ENCODE peak calls at places on chromosomes 2 and 18, in seven cellular contexts. S is GM12878, T is breast epithelium, K is body of pancreas, A is transverse colon, U is sigmoid colon, W is HCT116. P is an unnamed sample.
A peak's percentile ranks its signal among the peaks of the same experiment; 100 is the strongest.

GRCh38 chr2:42908538-42909200 is 116.3 kb upstream of the HAAO start:
- DNase-seq in S (no peak), U (no peak), A (no peak), T (no peak), K (no peak), W (no peak), P (no peak)

GRCh38 chr18:7329036-7329435 is 98.1 kb downstream of the LRRC30 start:
- DNase-seq in T (no peak), S (no peak), A (no peak), U (no peak), W (no peak), K (no peak), P (no peak)

GRCh38 chr2:100699131-100699530 is 120.8 kb upstream of the NPAS2 start:
- DNase-seq in K (no peak), W (no peak), A (no peak), T (no peak), S (no peak), U (no peak), P (no peak)

GRCh38 chr2:166092889-166093288 is 34.9 kb downstream of the SCN1A start:
- DNase-seq in K (no peak), S (no peak), T (no peak), U (no peak), A (no peak), W (no peak), P (no peak)

GRCh38 chr2:55059793-55060192 is 9.5 kb upstream of the RTN4 start:
- DNase-seq in K (no peak), S (no peak), A (no peak), U (no peak), W (no peak), T (no peak), P (no peak)

GRCh38 chr2:54088191-54088634 is 27.2 kb upstream of the ACYP2 start:
- DNase-seq in W (no peak), T (no peak), U (no peak), A (no peak), K (no peak), S (no peak), P (no peak)

GRCh38 chr2:101116348-101116747 is 34.8 kb downstream of the TBC1D8 start:
- DNase-seq in U (no peak), W (no peak), A (no peak), K (no peak), T (no peak), S (no peak), P (no peak)

GRCh38 chr2:235669269-235669831 is 175.5 kb downstream of the AGAP1 start:
- DNase-seq in S (no peak), A (peak; percentile 77), T (no peak), K (peak; percentile 44), W (peak; percentile 77), U (peak; percentile 84), P (peak; percentile 70)

GRCh38 chr2:222408684-222409083 is 15.7 kb upstream of the SGPP2 start:
- DNase-seq in S (no peak), T (no peak), K (no peak), A (no peak), W (no peak), U (no peak), P (no peak)

GRCh38 chr2:26314243-26314642 is 31.7 kb upstream of the SELENOI start:
- DNase-seq in W (no peak), A (no peak), S (no peak), T (no peak), K (no peak), U (no peak), P (no peak)

GRCh38 chr2:188391354-188391753 is 99.7 kb downstream of the GULP1 start:
- DNase-seq in K (no peak), T (no peak), A (no peak), S (no peak), U (no peak), W (no peak), P (no peak)

GRCh38 chr2:192267484-192267883 is 72.8 kb upstream of the TMEFF2 start:
- DNase-seq in A (no peak), K (no peak), W (no peak), T (no peak), U (no peak), S (no peak), P (no peak)

GRCh38 chr18:34977787-34978532 is 63.3 kb upstream of the MAPRE2 start:
- DNase-seq in T (no peak), U (peak; percentile 70), K (peak; percentile 47), S (no peak), A (peak; percentile 76), W (no peak), P (no peak)

GRCh38 chr2:11100130-11100529 is 55.1 kb upstream of the SLC66A3 start:
- DNase-seq in S (no peak), W (no peak), U (no peak), K (no peak), A (no peak), T (no peak), P (no peak)

GRCh38 chr2:105125920-105126319 is 88.1 kb downstream of the MRPS9 start:
- DNase-seq in U (no peak), W (no peak), A (no peak), S (no peak), K (no peak), T (no peak), P (no peak)

GRCh38 chr2:168246072-168246482 is 1.3 kb downstream of the STK39 start:
- DNase-seq in S (no peak), T (no peak), A (no peak), K (no peak), W (no peak), U (no peak), P (no peak)

GRCh38 chr2:168245074-168245825 is 2.1 kb downstream of the STK39 start:
- DNase-seq in K (no peak), T (no peak), W (no peak), S (no peak), A (no peak), U (no peak), P (no peak)

GRCh38 chr2:168247341-168248305 is at the start of gene STK39:
- DNase-seq in S (no peak), U (peak; percentile 84), A (peak; percentile 80), K (peak; percentile 81), T (peak; percentile 65), W (peak; percentile 45), P (peak; percentile 71)

GRCh38 chr2:168244318-168244717 is 3.1 kb downstream of the STK39 start:
- DNase-seq in W (no peak), A (peak; percentile 54), U (no peak), T (no peak), S (no peak), K (peak; percentile 60), P (no peak)

DNA sequence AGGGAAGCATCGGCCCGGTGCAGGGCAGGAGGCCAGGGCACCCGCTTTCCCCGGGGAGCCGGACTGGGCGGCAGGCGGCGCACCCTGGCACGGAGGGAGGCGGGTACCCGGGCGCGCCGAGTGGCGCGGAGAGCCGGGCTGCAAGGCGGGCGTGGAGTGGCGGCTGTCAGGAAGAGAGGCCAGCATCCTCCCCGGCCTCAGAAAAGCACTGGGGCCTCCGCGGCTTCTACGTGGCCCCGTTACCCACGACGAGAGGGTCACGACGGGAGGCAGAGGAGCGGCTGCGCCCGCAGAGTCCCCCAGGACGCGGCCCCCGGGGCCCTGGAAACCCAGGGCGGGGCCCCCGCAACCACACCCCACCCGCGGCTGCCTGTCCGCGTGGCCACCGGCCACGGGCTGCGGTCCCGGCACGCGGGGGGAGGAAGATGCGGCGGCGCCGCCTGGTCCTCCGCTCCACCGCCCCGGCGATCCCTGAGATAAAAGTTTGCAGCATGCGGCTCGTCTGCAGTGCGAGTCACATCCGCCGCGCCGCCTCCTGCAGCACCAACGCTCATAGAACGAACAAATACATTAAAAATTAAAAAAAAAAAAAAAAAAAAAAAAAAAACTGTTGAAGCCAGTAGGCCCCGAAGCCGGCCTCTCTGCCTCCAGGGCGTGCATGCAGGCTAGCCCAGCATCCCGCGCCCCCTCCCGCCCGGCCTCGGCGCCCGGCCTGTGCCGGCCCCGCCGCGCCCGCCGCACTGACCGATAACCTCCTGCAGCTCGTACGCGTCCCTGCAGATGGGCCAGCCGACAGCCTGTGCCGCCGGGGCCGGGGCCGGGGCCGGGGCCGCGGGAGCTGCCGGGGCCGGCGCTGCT is 683 bp downstream of the STK39 start:
- DNase-seq in S (no peak), A (peak; percentile 82), K (peak; percentile 77), W (no peak), U (peak; percentile 76), T (peak; percentile 72), P (peak; percentile 47)
- TF ChIP-seq POLR2A in S (no peak), A (no peak), K (peak; percentile 43), W (no peak), U (no peak), T (no peak), P (no peak)

DNA sequence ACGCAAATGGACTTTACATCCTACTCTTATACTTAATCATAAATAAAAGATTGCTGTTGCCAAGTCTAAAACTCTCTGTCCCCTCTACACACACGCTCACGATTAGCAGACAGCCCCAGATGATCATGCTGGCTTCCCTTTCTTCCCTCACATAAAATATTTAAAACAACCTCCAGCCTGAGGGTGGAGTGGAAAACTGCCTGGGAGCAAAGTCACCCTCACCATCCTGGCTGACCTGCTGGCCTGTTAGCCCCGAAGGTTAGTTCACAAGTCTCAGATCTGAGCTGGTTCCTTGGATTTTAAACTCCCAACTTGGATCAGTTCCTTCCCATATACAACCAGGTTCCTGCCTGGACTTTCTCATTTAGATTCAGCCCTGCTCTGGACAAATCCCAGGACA is 288.2 kb downstream of the NBAS start:
- DNase-seq in K (no peak), U (no peak), A (no peak), S (no peak), T (no peak), W (no peak), P (no peak)
- H3K36me3 ChIP-seq in K (no peaks in the 10 kb centered on the region), U (peaks cover 27% of the 10 kb centered on the region), A (no peaks in the 10 kb centered on the region), S (peaks cover 3% of the 10 kb centered on the region), T (peaks cover 4% of the 10 kb centered on the region), W (no peaks in the 10 kb centered on the region), P (no peaks in the 10 kb centered on the region)

GRCh38 chr2:3651686-3652516 is 6.1 kb upstream of the ALLC start:
- DNase-seq in S (peak; percentile 60), W (no peak), U (no peak), K (peak; percentile 64), T (no peak), A (peak; percentile 65), P (no peak)
- TF ChIP-seq CTCF in S (no peak), W (no peak), U (no peak), K (no peak), T (no peak), A (no peak), P (no peak)

GRCh38 chr2:207313947-207314346 is 148.2 kb upstream of the KLF7 start:
- DNase-seq in W (no peak), U (no peak), S (no peak), A (no peak), T (no peak), K (no peak), P (no peak)

GRCh38 chr2:207315131-207315530 is 149.4 kb upstream of the KLF7 start:
- DNase-seq in K (no peak), S (no peak), W (no peak), T (no peak), U (no peak), A (no peak), P (no peak)

GRCh38 chr2:207308519-207309224 is 142.9 kb upstream of the KLF7 start:
- DNase-seq in W (no peak), K (no peak), S (no peak), T (no peak), A (no peak), U (no peak), P (no peak)

GRCh38 chr2:207312006-207312356 is 146.2 kb upstream of the KLF7 start:
- DNase-seq in W (no peak), T (no peak), A (no peak), U (no peak), K (no peak), S (no peak), P (no peak)

GRCh38 chr2:207311316-207312005 is 145.7 kb upstream of the KLF7 start:
- DNase-seq in S (no peak), U (peak; percentile 81), K (peak; percentile 19), A (peak; percentile 23), T (no peak), W (peak; percentile 60), P (peak; percentile 49)
- TF ChIP-seq POLR2A in S (peak; percentile 33), U (no peak), K (peak; percentile 24), A (no peak), T (no peak), W (no peak), P (no peak)

GRCh38 chr2:118599141-118599540 is 248.3 kb downstream of the EN1 start:
- DNase-seq in A (no peak), W (no peak), S (no peak), U (no peak), T (no peak), K (no peak), P (no peak)
- H3K36me3 ChIP-seq in A (no peaks in the 10 kb centered on the region), W (no peaks in the 10 kb centered on the region), S (no peaks in the 10 kb centered on the region), U (no peaks in the 10 kb centered on the region), T (no peaks in the 10 kb centered on the region), K (no peaks in the 10 kb centered on the region), P (no peaks in the 10 kb centered on the region)